ENCODE peak calls at places on chromosomes 7 and 10, in four cellular contexts. U is SK-N-SH, K is K562, Q is GM12878. H is an unnamed sample.

GRCh38 chr10:12539350-12540164 is 190.2 kb downstream of the CAMK1D start:
- DNase-seq in U (no peak), K (no peak), Q (no peak), H (no peak)

GRCh38 chr7:44057181-44057848 is 8.1 kb downstream of the PGAM2 start:
- DNase-seq in U (no peak), K (no peak), Q (no peak), H (no peak)

GRCh38 chr10:13528138-13528874 is 508 bp downstream of the BEND7 start:
- DNase-seq in U (peak), K (peak), Q (no peak), H (peak)

GRCh38 chr7:127392182-127392565 is 334 bp downstream of the ZNF800 start:
- DNase-seq in U (peak), K (peak), Q (no peak), H (peak)

GRCh38 chr10:77537720-77538373 is 99.8 kb downstream of the KCNMA1 start:
- DNase-seq in U (no peak), K (no peak), Q (no peak), H (no peak)

GRCh38 chr7:50266893-50267386 is 37.6 kb upstream of the IKZF1 start:
- DNase-seq in U (no peak), K (peak), Q (peak), H (no peak)

GRCh38 chr10:80535671-80536360 is 1.9 kb upstream of the SH2D4B start:
- DNase-seq in U (no peak), K (peak), Q (no peak), H (peak)

GRCh38 chr10:72784551-72785421 is 92.8 kb downstream of the MCU start:
- DNase-seq in U (no peak), K (no peak), Q (no peak), H (peak)

GRCh38 chr7:127673902-127674301 is 21.9 kb downstream of the SND1 start:
- DNase-seq in U (no peak), K (no peak), Q (no peak), H (no peak)

GRCh38 chr7:150952331-150953050 is 25.6 kb downstream of the KCNH2 start:
- DNase-seq in U (no peak), K (no peak), Q (no peak), H (no peak)

GRCh38 chr10:70212879-70213278 is 20.4 kb downstream of the PPA1 start:
- DNase-seq in U (no peak), K (no peak), Q (no peak), H (no peak)

GRCh38 chr10:49550563-49550962 is 11.6 kb upstream of the ERCC6 start:
- DNase-seq in U (no peak), K (no peak), Q (no peak), H (no peak)

GRCh38 chr10:116732546-116732945 is 9.8 kb downstream of the HSPA12A start:
- DNase-seq in U (no peak), K (no peak), Q (no peak), H (no peak)

GRCh38 chr10:116729243-116729642 is 13.1 kb downstream of the HSPA12A start:
- DNase-seq in U (no peak), K (no peak), Q (no peak), H (no peak)

GRCh38 chr10:116737582-116738358 is 4.6 kb downstream of the HSPA12A start:
- DNase-seq in U (peak), K (no peak), Q (no peak), H (peak)

GRCh38 chr10:116730464-116731260 is 11.7 kb downstream of the HSPA12A start:
- DNase-seq in U (no peak), K (no peak), Q (no peak), H (no peak)

DNA sequence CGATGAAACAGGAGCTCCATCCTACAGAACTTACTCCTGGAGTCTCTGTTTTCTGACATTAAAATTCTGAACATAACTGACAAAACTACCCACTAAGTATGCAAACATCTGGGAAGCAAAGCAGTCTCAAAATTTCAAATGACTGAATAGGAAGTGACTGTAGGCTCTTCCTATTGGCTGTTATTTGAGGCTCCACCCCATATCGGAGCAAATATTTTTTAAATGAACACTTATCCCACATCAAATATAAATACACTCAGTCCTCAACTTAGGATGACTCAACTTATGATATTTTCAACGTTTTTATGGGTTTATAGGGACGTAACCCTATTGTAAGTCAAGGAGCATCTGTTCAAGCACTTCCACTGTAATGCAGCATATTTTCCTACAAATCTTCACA is 8.8 kb downstream of the HSPA12A start:
- DNase-seq in U (no peak), K (no peak), Q (no peak), H (no peak)
- TF ChIP-seq USF1 in U (no peak), K (no peak), Q (no peak), H (no peak)

GRCh38 chr10:88095291-88095721 is 231.9 kb downstream of the PTEN start:
- DNase-seq in U (no peak), K (no peak), Q (no peak), H (no peak)
- TF ChIP-seq USF1 in U (no peak), K (no peak), Q (no peak), H (no peak)

GRCh38 chr7:129952653-129953560 is at the start of gene UBE2H:
- DNase-seq in U (peak), K (peak), Q (peak), H (peak)

GRCh38 chr7:129951076-129952011 is 1.4 kb downstream of the UBE2H start:
- DNase-seq in U (peak), K (peak), Q (no peak), H (no peak)

GRCh38 chr7:129949292-129950133 is 3.2 kb downstream of the UBE2H start:
- DNase-seq in U (peak), K (no peak), Q (peak), H (peak)

GRCh38 chr7:129950191-129950940 is 2.4 kb downstream of the UBE2H start:
- DNase-seq in U (peak), K (no peak), Q (peak), H (no peak)

DNA sequence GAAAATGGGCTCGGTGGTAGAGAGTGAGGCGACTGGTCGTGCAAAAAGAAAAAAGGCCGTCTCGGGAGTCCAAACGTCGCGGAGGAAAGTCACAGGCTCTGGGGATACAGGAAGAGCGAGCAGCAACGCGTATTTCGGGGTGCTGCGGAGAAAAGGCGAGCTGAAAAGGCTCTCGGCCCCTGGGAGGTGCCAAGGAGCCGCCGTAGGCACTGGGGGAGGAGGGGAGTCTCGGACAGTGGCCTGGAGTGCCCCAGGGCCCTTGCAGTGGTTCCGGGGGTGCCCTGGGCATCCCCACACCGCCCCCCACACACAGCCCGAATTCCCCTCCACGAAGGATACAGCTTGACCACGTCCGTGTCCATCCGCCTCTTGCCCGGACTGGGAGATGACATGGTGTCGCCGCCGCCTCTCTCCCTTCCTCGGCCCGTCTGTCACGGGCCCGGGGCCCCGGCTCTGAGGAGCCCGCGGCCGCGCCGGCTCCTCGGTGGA is 552 bp downstream of the UBE2H start:
- DNase-seq in U (no peak), K (no peak), Q (no peak), H (no peak)
- TF ChIP-seq USF1 in U (no peak), K (no peak), Q (no peak), H (no peak)

DNA sequence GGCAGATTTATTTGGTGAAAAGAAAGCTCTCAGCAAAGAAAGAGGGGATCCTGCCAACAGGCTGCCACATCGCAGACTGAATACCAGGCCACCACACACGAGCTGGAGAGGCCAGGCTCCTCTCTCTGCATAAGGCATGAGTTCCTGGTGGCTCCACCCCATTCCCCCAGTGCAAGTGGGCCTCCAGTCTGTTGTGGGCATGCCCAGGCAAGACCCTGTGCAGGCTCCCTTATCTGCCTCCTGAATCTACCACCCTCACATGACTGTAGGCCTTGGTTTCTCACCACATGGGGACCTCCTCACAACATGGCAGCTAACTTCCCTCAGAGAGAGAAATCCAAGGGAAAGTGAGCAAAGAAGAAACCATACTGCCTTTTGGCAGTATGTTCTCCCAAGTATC is 26.7 kb upstream of the CUL1 start:
- DNase-seq in U (no peak), K (no peak), Q (no peak), H (no peak)
- TF ChIP-seq USF1 in U (no peak), K (no peak), Q (no peak), H (no peak)

GRCh38 chr10:43959854-43960415 is 311.3 kb upstream of the ZNF32 start:
- DNase-seq in U (no peak), K (no peak), Q (no peak), H (no peak)
- TF ChIP-seq USF1 in U (no peak), K (no peak), Q (no peak), H (no peak)

GRCh38 chr7:141411133-141411532 is 140.1 kb upstream of the AGK start:
- DNase-seq in U (no peak), K (no peak), Q (no peak), H (no peak)

GRCh38 chr7:141409219-141409618 is 142.0 kb upstream of the AGK start:
- DNase-seq in U (no peak), K (no peak), Q (no peak), H (no peak)

GRCh38 chr7:141408440-141408839 is 142.8 kb upstream of the AGK start:
- DNase-seq in U (no peak), K (no peak), Q (no peak), H (no peak)

GRCh38 chr7:141410353-141410752 is 140.9 kb upstream of the AGK start:
- DNase-seq in U (no peak), K (no peak), Q (no peak), H (no peak)

DNA sequence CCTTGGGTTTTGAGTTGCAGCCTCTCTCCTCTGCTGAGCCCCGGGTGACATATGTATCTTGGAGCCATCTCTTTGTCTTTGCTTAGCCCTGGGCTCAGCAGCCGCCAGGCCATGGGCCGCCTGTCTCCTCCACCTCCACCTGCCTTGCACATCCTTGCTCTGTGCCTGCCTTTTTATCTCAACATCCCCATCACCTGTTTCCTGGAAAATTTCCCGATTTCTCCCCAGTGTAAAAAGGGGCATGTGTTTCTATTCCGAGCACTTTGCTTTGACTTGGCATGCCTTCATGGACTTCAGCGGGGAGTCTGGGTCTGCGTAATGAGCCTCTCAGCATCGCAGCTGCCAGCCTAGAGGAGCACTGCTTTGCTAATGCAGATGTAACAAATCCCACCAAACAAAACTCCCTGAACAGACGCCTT is 141.3 kb upstream of the AGK start:
- DNase-seq in U (peak), K (no peak), Q (no peak), H (peak)
- TF ChIP-seq USF1 in U (no peak), K (no peak), Q (no peak), H (no peak)

DNA sequence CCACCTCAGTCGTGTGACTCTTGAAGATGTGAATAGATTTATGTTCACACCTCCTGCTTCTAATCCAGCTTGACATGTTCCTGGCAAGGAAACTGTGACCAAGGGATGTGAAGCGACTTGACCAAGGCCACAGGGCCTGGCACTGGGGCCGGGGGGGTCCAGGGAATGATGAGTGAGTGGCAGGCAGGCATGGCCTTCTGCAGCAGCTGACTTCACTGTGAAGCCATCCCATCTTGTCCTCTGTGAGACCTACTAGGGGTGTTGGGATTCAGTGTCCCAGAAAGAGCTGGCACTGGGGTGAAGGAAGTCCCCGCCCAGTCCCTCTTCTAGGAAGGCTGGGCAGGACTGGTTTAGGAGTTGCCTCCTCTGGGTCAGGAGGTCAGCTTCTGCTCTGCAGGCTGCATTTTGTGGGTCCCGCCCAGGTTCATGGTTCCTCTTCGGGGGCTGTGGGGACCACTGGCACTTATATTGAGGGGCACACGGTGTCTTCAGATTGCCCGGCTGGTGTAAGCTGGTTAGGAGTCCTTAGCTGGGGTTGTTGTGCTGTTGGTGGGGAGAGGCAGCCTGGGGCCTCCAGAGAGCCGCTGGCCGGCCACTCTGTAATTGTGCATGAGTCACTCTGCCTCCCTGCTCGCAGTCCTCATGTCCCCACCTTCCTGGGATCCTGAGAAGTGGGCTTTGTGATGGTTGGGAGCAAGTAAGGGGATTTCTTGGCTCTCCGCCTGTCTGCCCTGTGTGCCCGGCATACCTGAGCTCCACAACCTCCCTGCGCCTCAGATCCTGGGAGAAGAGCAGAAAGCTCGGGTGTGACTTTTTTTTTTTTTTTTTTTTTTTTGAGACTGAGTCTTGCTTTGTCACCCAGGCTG is 11.0 kb downstream of the ZMIZ1 start:
- DNase-seq in U (no peak), K (peak), Q (no peak), H (no peak)
- TF ChIP-seq USF1 in U (no peak), K (no peak), Q (no peak), H (no peak)